ENCODE peak calls at places on chromosomes 2 and 18, in nine cellular contexts. F is Peyer's patch, G is IMR-90, U is suprapubic skin, C is adrenal gland, B is body of pancreas, X is HCT116, Q is tibial nerve, I is H1. K is an unnamed sample.

GRCh38 chr2:138641277-138641676 is 138.9 kb downstream of the NXPH2 start:
- DNase-seq in F (no peak), G (no peak), U (no peak), C (no peak), B (no peak), X (no peak), Q (no peak), I (no peak), K (no peak)

GRCh38 chr18:11651899-11652298 is 37.2 kb upstream of the GNAL start:
- DNase-seq in F (no peak), G (no peak), U (no peak), C (no peak), B (no peak), X (no peak), Q (no peak), I (no peak), K (no peak)

GRCh38 chr2:205708231-205708631 is 25.9 kb downstream of the NRP2 start:
- DNase-seq in F (no peak), G (peak), U (no peak), C (peak), B (no peak), X (no peak), Q (peak), I (no peak), K (peak)

GRCh38 chr18:63197246-63197791 is 122.2 kb downstream of the BCL2 start:
- DNase-seq in F (no peak), G (no peak), U (no peak), C (no peak), B (no peak), X (no peak), Q (no peak), I (no peak), K (no peak)

GRCh38 chr2:21411796-21412195 is 288.0 kb downstream of the TDRD15 start:
- DNase-seq in F (no peak), G (no peak), U (no peak), C (no peak), B (no peak), X (no peak), Q (no peak), I (no peak), K (no peak)

GRCh38 chr18:63138469-63139340 is 180.9 kb downstream of the BCL2 start:
- DNase-seq in F (peak), G (no peak), U (no peak), C (no peak), B (no peak), X (no peak), Q (no peak), I (peak), K (no peak)

GRCh38 chr2:23541453-23542334 is 156.7 kb downstream of the KLHL29 start:
- DNase-seq in F (no peak), G (no peak), U (no peak), C (peak), B (no peak), X (no peak), Q (peak), I (no peak), K (peak)

GRCh38 chr2:224410946-224411561 is 9.1 kb upstream of the FAM124B start:
- DNase-seq in F (no peak), G (peak), U (no peak), C (no peak), B (no peak), X (no peak), Q (no peak), I (no peak), K (no peak)

GRCh38 chr2:96103388-96103705 is 13.0 kb downstream of the ADRA2B start:
- DNase-seq in F (no peak), G (no peak), U (peak), C (no peak), B (peak), X (no peak), Q (no peak), I (no peak), K (no peak)

GRCh38 chr2:64609229-64609994 is 44.3 kb downstream of the SERTAD2 start:
- DNase-seq in F (peak), G (peak), U (no peak), C (peak), B (peak), X (no peak), Q (no peak), I (no peak), K (peak)

GRCh38 chr2:183248866-183249567 is 124.8 kb downstream of the NUP35 start:
- DNase-seq in F (no peak), G (peak), U (no peak), C (no peak), B (no peak), X (peak), Q (no peak), I (no peak), K (no peak)
- TF ChIP-seq CTCF in F (no peak), G (peak), U (peak), C (peak), B (peak), X (peak), Q (no peak), I (no peak), K (no peak)

GRCh38 chr2:222610746-222611145 is 45.1 kb downstream of the FARSB start:
- DNase-seq in F (no peak), G (peak), U (no peak), C (no peak), B (no peak), X (no peak), Q (no peak), I (no peak), K (no peak)

GRCh38 chr2:222611684-222612083 is 44.2 kb downstream of the FARSB start:
- DNase-seq in F (no peak), G (no peak), U (no peak), C (no peak), B (no peak), X (no peak), Q (no peak), I (no peak), K (no peak)

GRCh38 chr2:222609391-222609790 is 46.5 kb downstream of the FARSB start:
- DNase-seq in F (no peak), G (peak), U (no peak), C (no peak), B (no peak), X (no peak), Q (no peak), I (no peak), K (no peak)

GRCh38 chr2:222615320-222615719 is 40.6 kb downstream of the FARSB start:
- DNase-seq in F (no peak), G (no peak), U (no peak), C (no peak), B (no peak), X (no peak), Q (no peak), I (no peak), K (no peak)

GRCh38 chr2:222613715-222614331 is 42.1 kb downstream of the FARSB start:
- DNase-seq in F (no peak), G (peak), U (no peak), C (no peak), B (no peak), X (peak), Q (no peak), I (no peak), K (no peak)
- TF ChIP-seq POLR2A in F (no peak), G (no peak), U (no peak), C (no peak), B (no peak), X (no peak), Q (no peak), I (no peak), K (no peak)

DNA sequence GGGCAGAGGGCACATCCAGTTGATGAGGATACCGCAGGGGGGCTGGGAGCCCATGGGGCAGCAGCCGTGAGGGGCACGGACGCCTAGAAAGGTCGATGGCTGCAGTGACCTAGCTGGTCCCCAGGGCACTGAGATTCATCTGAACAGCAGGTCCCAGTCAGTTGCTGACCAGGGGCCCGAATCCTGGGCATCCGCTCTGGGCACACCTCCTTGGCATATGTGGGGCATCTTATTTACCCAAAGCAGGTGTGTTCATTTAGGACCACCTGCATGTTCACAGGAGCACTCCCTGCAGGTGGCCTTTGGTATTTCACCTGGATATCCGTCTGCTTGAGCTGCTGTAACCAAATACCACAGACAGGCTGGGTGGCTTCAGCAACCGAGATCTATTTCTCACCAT is 72.0 kb upstream of the ODC1 start:
- DNase-seq in F (peak), G (no peak), U (no peak), C (no peak), B (no peak), X (no peak), Q (no peak), I (peak), K (peak)
- TF ChIP-seq CTCF in F (no peak), G (no peak), U (peak), C (no peak), B (no peak), X (peak), Q (no peak), I (peak), K (no peak)

GRCh38 chr2:144519934-144520717 is at the start of gene ZEB2:
- DNase-seq in F (peak), G (peak), U (peak), C (peak), B (no peak), X (peak), Q (peak), I (no peak), K (peak)
- TF ChIP-seq POLR2A in F (no peak), G (peak), U (peak), C (peak), B (no peak), X (no peak), Q (peak), I (no peak), K (peak)

GRCh38 chr2:211881449-211881848 is 657.2 kb downstream of the ERBB4 start:
- DNase-seq in F (no peak), G (no peak), U (no peak), C (no peak), B (no peak), X (no peak), Q (no peak), I (peak), K (no peak)

GRCh38 chr2:211875488-211875887 is 663.1 kb downstream of the ERBB4 start:
- DNase-seq in F (no peak), G (peak), U (no peak), C (no peak), B (no peak), X (no peak), Q (no peak), I (no peak), K (no peak)

GRCh38 chr2:211877061-211877460 is 661.5 kb downstream of the ERBB4 start:
- DNase-seq in F (no peak), G (peak), U (no peak), C (no peak), B (no peak), X (no peak), Q (no peak), I (no peak), K (no peak)

DNA sequence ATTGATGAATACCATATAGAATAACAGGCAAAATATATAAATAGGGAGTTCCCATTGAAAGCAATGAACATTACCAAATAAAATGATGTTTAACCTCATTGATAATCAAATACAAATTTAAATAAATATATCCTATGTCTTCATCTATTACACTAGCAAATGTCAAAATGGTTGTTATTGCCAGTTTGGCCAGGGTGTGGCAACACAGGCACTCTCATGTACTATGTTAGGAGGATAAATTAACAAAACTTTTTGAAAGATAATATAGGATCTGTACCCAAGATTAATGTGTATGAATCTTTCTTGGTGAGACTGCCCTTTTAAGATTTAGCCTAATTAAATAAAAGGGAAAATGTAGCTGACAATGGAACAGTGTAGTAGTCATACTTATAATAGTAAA is 659.3 kb downstream of the ERBB4 start:
- DNase-seq in F (no peak), G (peak), U (no peak), C (no peak), B (no peak), X (peak), Q (no peak), I (no peak), K (no peak)
- TF ChIP-seq CTCF in F (no peak), G (peak), U (no peak), C (no peak), B (peak), X (peak), Q (no peak), I (peak), K (no peak)

GRCh38 chr2:189421644-189422043 is 19.6 kb upstream of the WDR75 start:
- DNase-seq in F (no peak), G (peak), U (no peak), C (no peak), B (no peak), X (no peak), Q (no peak), I (no peak), K (no peak)

GRCh38 chr2:189427872-189428271 is 13.4 kb upstream of the WDR75 start:
- DNase-seq in F (no peak), G (no peak), U (no peak), C (no peak), B (no peak), X (no peak), Q (no peak), I (no peak), K (no peak)

GRCh38 chr2:189426886-189427285 is 14.4 kb upstream of the WDR75 start:
- DNase-seq in F (no peak), G (no peak), U (no peak), C (no peak), B (no peak), X (no peak), Q (no peak), I (peak), K (no peak)

GRCh38 chr2:189425676-189426075 is 15.6 kb upstream of the WDR75 start:
- DNase-seq in F (no peak), G (no peak), U (no peak), C (no peak), B (no peak), X (no peak), Q (no peak), I (no peak), K (no peak)

GRCh38 chr2:189424956-189425355 is 16.3 kb upstream of the WDR75 start:
- DNase-seq in F (no peak), G (no peak), U (no peak), C (no peak), B (no peak), X (no peak), Q (no peak), I (no peak), K (no peak)
- TF ChIP-seq POLR2A in F (no peak), G (no peak), U (no peak), C (no peak), B (no peak), X (no peak), Q (no peak), I (no peak), K (no peak)

DNA sequence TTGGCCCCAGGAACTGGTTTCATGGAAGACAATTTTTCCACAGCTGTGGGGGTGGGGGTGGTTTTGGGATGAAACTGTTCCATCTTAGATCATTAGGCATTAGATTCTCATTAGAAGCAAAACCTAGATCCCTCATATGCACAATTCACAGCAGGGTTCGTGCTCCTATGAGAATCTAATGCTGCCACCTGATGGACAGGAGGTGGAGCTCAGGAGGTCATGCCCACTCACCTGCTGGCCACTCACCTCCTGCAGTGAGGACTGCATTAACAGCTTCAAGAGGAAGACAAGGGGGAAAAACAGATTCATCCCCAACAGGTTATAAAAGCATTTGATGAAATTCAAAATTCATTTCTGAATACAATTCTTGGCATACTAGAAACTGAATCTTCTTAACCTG is 38.5 kb downstream of the THAP4 start:
- DNase-seq in F (no peak), G (no peak), U (no peak), C (no peak), B (peak), X (peak), Q (no peak), I (no peak), K (no peak)
- TF ChIP-seq CTCF in F (no peak), G (no peak), U (no peak), C (no peak), B (peak), X (peak), Q (peak), I (peak), K (no peak)

DNA sequence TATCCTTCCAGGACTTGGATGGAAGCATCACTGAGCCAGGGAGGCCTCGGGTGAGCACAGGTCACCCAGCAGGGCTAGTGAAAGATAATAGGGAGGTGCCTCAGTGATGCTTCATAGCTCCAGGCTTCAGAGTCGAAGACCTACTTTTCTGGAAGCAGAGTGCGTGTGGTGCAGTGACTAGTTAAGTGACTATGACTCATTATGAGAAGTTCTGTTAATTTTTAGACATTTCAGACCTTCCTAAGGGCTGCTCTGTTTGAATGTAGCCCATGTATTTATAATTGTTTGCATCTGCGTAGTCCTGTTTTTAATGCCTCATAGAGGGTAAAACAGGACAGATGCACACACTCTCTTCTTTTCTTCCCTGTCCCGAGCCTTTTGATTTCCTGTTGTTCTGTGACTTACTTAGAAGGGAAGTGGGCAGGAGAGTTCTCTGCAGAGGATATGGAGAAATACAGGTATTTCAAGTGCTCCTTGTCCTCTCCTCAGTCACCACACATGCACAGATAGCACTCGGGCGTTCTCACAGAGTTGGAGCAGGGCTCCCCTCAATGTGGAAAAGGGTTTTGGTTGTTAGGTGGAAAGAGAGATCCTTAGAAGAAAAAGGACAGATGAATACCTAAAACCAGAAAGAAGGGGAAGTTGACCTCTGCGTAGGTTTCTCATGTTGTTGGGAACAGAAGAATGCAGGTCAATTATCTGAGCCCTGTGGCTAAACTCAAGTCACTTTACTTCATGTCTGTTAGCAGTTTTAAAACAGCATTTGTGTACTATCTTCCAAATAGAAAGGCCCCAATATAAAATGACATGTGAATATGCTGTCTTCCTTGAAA is 34.7 kb downstream of the RALB start:
- DNase-seq in F (no peak), G (peak), U (no peak), C (peak), B (no peak), X (peak), Q (no peak), I (no peak), K (no peak)
- TF ChIP-seq POLR2A in F (no peak), G (no peak), U (no peak), C (no peak), B (no peak), X (no peak), Q (no peak), I (no peak), K (no peak)

GRCh38 chr2:176109955-176110345 is 2.9 kb downstream of the HOXD11 start:
- DNase-seq in F (no peak), G (no peak), U (no peak), C (no peak), B (no peak), X (no peak), Q (no peak), I (no peak), K (no peak)

GRCh38 chr2:176111891-176112374 is 4.6 kb upstream of the HOXD10 start:
- DNase-seq in F (peak), G (no peak), U (no peak), C (no peak), B (no peak), X (no peak), Q (no peak), I (no peak), K (no peak)

GRCh38 chr2:176109226-176109954 is 2.3 kb downstream of the HOXD11 start:
- DNase-seq in F (no peak), G (no peak), U (no peak), C (no peak), B (no peak), X (no peak), Q (no peak), I (no peak), K (no peak)

GRCh38 chr2:176112375-176113302 is 3.9 kb upstream of the HOXD10 start:
- DNase-seq in F (no peak), G (no peak), U (no peak), C (no peak), B (no peak), X (no peak), Q (no peak), I (no peak), K (no peak)

GRCh38 chr2:176110975-176111663 is 4.0 kb downstream of the HOXD11 start:
- DNase-seq in F (peak), G (peak), U (no peak), C (peak), B (no peak), X (no peak), Q (peak), I (no peak), K (no peak)
- TF ChIP-seq CTCF in F (no peak), G (peak), U (peak), C (peak), B (peak), X (peak), Q (peak), I (peak), K (peak)

DNA sequence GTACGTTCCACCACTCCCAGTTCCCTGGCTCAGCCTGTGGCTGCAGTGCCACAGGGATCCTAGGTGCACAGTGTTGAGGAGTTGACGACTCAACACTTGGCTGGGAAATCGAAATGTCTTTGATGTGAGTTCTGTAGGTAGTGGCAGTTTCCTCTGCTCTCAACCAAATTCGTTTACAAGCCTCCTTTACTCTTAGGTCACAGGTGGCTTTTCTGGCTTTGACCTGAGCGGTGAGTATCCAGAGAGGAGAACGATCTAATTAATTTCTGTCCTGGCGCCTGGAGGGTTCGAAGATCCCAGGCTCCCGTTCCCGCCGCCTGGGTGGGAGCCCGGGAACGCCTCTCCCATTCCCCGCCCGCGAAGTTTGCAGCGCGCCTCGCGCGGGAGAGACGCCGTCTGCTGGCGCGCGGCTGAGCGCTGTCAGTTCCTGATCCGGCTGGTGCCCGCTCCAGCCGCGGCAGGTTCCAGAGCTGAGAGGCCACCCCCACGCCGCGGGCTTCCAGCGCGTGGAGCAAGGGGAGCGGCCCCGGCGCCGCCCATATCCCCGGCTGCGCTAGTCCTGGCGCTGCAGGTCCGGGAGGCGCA is at the start of gene LAMA3:
- DNase-seq in F (peak), G (peak), U (peak), C (peak), B (peak), X (no peak), Q (no peak), I (no peak), K (peak)
- TF ChIP-seq POLR2A in F (peak), G (no peak), U (no peak), C (no peak), B (no peak), X (no peak), Q (no peak), I (no peak), K (no peak)